ENCODE peak calls at places on chromosomes 5 and 9, in seven cellular contexts. R is left colon; L is GM18507; Z is activated CD4-positive, alpha-beta T cell treated with anti-CD3 and anti-CD28 coated beads, Interleukin-2, amount 50 U/mL, for 4 hours; D is nucleus accumbens; M is HEK293T; B is coronary artery. X is an unnamed sample.

GRCh38 chr9:133375116-133375723 is 640 bp downstream of the SURF4 start:
- DNase-seq in R (peak), L (no peak), Z (no peak), D (no peak), M (peak), B (no peak), X (no peak)

GRCh38 chr9:131469369-131469768 is 33.3 kb upstream of the POMT1 start:
- DNase-seq in R (no peak), L (no peak), Z (no peak), D (no peak), M (no peak), B (peak), X (no peak)

GRCh38 chr9:117687532-117687931 is 16.7 kb upstream of the TLR4 start:
- DNase-seq in R (peak), L (no peak), Z (no peak), D (no peak), M (no peak), B (no peak), X (no peak)

GRCh38 chr9:76365028-76365427 is 29.2 kb downstream of the RFK start:
- DNase-seq in R (no peak), L (no peak), Z (no peak), D (no peak), M (no peak), B (no peak), X (no peak)

GRCh38 chr9:121884057-121884512 is 209.0 kb downstream of the TTLL11 start:
- DNase-seq in R (no peak), L (no peak), Z (no peak), D (no peak), M (no peak), B (peak), X (peak)

GRCh38 chr5:101306391-101307137 is 403.5 kb upstream of the ST8SIA4 start:
- DNase-seq in R (no peak), L (no peak), Z (no peak), D (no peak), M (no peak), B (no peak), X (no peak)

GRCh38 chr5:103800728-103801127 is 238.1 kb upstream of the NUDT12 start:
- DNase-seq in R (no peak), L (no peak), Z (no peak), D (no peak), M (no peak), B (no peak), X (no peak)

GRCh38 chr5:157046041-157046440 is 12.9 kb downstream of the HAVCR1 start:
- DNase-seq in R (no peak), L (no peak), Z (no peak), D (no peak), M (no peak), B (no peak), X (no peak)

GRCh38 chr5:95317687-95318086 is 32.8 kb upstream of the MCTP1 start:
- DNase-seq in R (no peak), L (no peak), Z (no peak), D (no peak), M (no peak), B (no peak), X (no peak)

GRCh38 chr5:68306361-68307014 is 90.9 kb downstream of the PIK3R1 start:
- DNase-seq in R (no peak), L (no peak), Z (no peak), D (no peak), M (no peak), B (no peak), X (no peak)

GRCh38 chr5:142680605-142681259 is 5.2 kb downstream of the FGF1 start:
- DNase-seq in R (peak), L (no peak), Z (no peak), D (no peak), M (no peak), B (no peak), X (no peak)

GRCh38 chr5:56676091-56676768 is 139.1 kb upstream of the MAP3K1 start:
- DNase-seq in R (no peak), L (no peak), Z (no peak), D (no peak), M (no peak), B (no peak), X (no peak)

GRCh38 chr9:37156781-37157356 is 36.5 kb downstream of the ZCCHC7 start:
- DNase-seq in R (no peak), L (no peak), Z (no peak), D (no peak), M (no peak), B (no peak), X (no peak)

GRCh38 chr5:151249280-151249679 is 3.7 kb upstream of the GM2A start:
- DNase-seq in R (no peak), L (no peak), Z (no peak), D (no peak), M (no peak), B (no peak), X (no peak)

GRCh38 chr5:150149618-150150017 is 6.0 kb downstream of the PDGFRB start:
- DNase-seq in R (no peak), L (no peak), Z (no peak), D (no peak), M (no peak), B (no peak), X (no peak)

GRCh38 chr5:75054110-75054930 is 2.0 kb upstream of the GCNT4 start:
- DNase-seq in R (peak), L (no peak), Z (no peak), D (no peak), M (no peak), B (peak), X (no peak)

GRCh38 chr9:15286288-15286834 is 20.7 kb downstream of the TTC39B start:
- DNase-seq in R (no peak), L (no peak), Z (no peak), D (no peak), M (no peak), B (no peak), X (no peak)

GRCh38 chr5:56128166-56128565 is 105.0 kb downstream of the ANKRD55 start:
- DNase-seq in R (no peak), L (no peak), Z (peak), D (no peak), M (no peak), B (no peak), X (no peak)

GRCh38 chr9:98074119-98074990 is 17.8 kb downstream of the NANS start:
- DNase-seq in R (peak), L (peak), Z (peak), D (no peak), M (peak), B (no peak), X (peak)

GRCh38 chr9:88197781-88198345 is 59.6 kb upstream of the SPATA31C2 start:
- DNase-seq in R (no peak), L (no peak), Z (no peak), D (no peak), M (no peak), B (no peak), X (no peak)

GRCh38 chr5:5323551-5323950 is 98.9 kb upstream of the ICE1 start:
- DNase-seq in R (no peak), L (no peak), Z (no peak), D (no peak), M (no peak), B (no peak), X (no peak)

GRCh38 chr9:96219615-96220257 is 82.2 kb downstream of the HSD17B3 start:
- DNase-seq in R (peak), L (peak), Z (peak), D (no peak), M (no peak), B (no peak), X (no peak)